ENCODE peak calls at places on chromosome 6, in ten cellular contexts. X is psoas muscle; J is nephron progenitor cell; D is prostate gland; B is neural crest cell; O is CD8-positive, alpha-beta T cell; H is upper lobe of right lung; C is left ventricle myocardium inferior; G is gastrocnemius medialis; P is endothelial cell. A is an unnamed sample.
A peak's percentile ranks its signal among the peaks of the same experiment; 100 is the strongest.

GRCh38 chr6:29995346-29995777 is 53.0 kb downstream of the HLA-A start:
- DNase-seq in X (no peak), O (no peak), H (no peak), P (no peak), C (no peak), G (no peak), D (no peak), B (no peak), J (no peak), A (no peak)

GRCh38 chr6:39403304-39403703 is 80.8 kb upstream of the KCNK16 start:
- DNase-seq in D (no peak), H (no peak), X (no peak), B (no peak), G (no peak), O (no peak), J (no peak), C (no peak), P (no peak), A (no peak)

GRCh38 chr6:40334496-40334895 is 252.7 kb downstream of the LRFN2 start:
- DNase-seq in J (no peak), B (no peak), D (no peak), P (no peak), C (no peak), X (no peak), O (no peak), H (no peak), G (no peak), A (no peak)

GRCh38 chr6:125163811-125164210 is 10.2 kb downstream of the TPD52L1 start:
- DNase-seq in B (no peak), H (no peak), P (no peak), C (no peak), D (no peak), X (no peak), O (no peak), G (no peak), J (no peak), A (no peak)

GRCh38 chr6:30683137-30683979 is 3.1 kb downstream of the PPP1R18 start:
- DNase-seq in P (no peak), C (peak; percentile 37), D (no peak), H (no peak), B (no peak), O (no peak), X (peak; percentile 57), G (no peak), J (peak; percentile 9), A (no peak)

GRCh38 chr6:17885079-17885478 is 102.4 kb downstream of the KIF13A start:
- DNase-seq in J (no peak), C (no peak), G (no peak), O (no peak), B (no peak), X (no peak), D (no peak), H (no peak), P (no peak), A (no peak)

GRCh38 chr6:50187212-50188055 is 137.7 kb upstream of the DEFB112 start:
- DNase-seq in B (no peak), G (no peak), C (no peak), H (no peak), D (no peak), J (no peak), X (no peak), P (no peak), O (no peak), A (no peak)

GRCh38 chr6:8375916-8376315 is 59.4 kb downstream of the SLC35B3 start:
- DNase-seq in B (no peak), G (no peak), X (no peak), P (no peak), C (no peak), H (no peak), D (no peak), J (no peak), O (no peak), A (no peak)

DNA sequence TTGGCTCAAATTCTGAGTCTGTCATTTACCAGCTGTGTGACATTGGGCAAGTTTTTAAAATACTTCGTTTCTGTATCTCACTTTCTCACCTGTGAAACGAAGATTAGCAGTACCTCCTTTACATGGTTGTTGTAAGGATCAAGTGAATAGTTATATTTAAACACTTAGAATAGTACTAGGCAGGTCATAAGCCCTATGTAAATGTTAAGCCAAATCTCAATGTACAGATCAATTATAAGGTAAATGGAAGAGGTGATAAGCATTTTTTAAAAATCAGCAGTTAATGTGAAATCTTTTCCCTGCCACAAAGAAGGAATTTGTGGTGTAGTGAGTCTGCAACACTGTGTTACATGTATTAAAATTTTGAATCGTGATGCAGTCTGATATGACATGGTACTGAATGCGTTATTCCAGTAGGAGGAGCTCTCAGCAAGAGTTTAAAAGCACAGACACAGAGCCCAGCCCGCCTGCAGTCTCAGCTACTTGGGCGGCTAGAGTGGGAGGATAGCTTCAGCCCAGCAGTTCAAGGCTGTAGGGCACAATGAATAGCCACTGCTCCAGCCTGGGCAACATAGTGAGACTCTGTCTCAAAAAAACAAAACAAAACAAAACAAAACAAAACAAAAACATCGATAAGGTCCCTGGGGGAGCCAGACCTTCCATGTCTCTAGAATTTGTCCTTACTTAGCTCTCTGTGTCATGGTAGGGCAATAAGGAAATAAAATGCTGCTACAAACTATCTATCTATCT is 46.0 kb downstream of the GTF2H5 start:
- DNase-seq in P (peak; percentile 55), B (peak; percentile 46), D (peak; percentile 51), X (peak; percentile 67), C (peak; percentile 47), J (peak; percentile 43), G (peak; percentile 16), H (peak; percentile 82), O (peak; percentile 48), A (no peak)
- TF ChIP-seq CTCF in P (peak; percentile 47), B (peak; percentile 78), D (peak; percentile 70), X (peak; percentile 70), C (peak; percentile 77), J (peak; percentile 52), G (peak; percentile 69), H (peak; percentile 77), O (peak; percentile 84), A (peak; percentile 81)

GRCh38 chr6:137623293-137623692 is 129.1 kb upstream of the OLIG3 start:
- DNase-seq in O (no peak), B (no peak), X (no peak), G (no peak), C (no peak), P (no peak), H (no peak), J (no peak), D (no peak), A (no peak)

GRCh38 chr6:137631323-137631722 is 137.1 kb upstream of the OLIG3 start:
- DNase-seq in J (no peak), G (no peak), H (no peak), P (no peak), C (no peak), D (no peak), B (no peak), O (no peak), X (no peak), A (no peak)

GRCh38 chr6:137630666-137631065 is 136.5 kb upstream of the OLIG3 start:
- DNase-seq in P (no peak), J (no peak), X (no peak), O (no peak), H (no peak), C (no peak), D (no peak), B (no peak), G (no peak), A (no peak)

GRCh38 chr6:137625100-137625661 is 131.0 kb upstream of the OLIG3 start:
- DNase-seq in C (no peak), B (no peak), P (no peak), J (no peak), D (no peak), O (no peak), X (no peak), G (no peak), H (no peak), A (no peak)

DNA sequence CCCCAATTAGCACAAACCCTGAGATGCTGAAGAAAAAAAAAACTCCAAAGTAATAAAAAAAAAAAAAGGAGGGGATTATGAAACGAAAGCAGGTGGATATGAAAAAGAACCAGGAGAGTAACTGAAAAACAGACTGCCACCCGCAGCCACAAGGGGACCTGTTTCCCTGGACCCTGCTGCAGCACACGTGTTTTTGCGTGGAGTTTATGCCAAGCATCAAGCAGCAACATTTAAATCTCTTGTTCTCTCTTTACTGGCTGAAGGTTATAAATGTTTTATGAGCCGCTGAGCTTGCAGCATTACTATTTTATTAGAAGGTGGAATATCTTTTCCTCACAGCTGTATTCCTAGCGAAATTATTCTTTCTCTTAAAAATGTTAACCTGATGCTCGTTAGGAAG is 131.6 kb upstream of the OLIG3 start:
- DNase-seq in X (no peak), P (no peak), D (no peak), J (no peak), H (no peak), C (no peak), O (no peak), G (no peak), B (no peak), A (no peak)
- TF ChIP-seq CTCF in X (no peak), P (no peak), D (peak; percentile 21), J (peak; percentile 9), H (no peak), C (no peak), O (no peak), G (no peak), B (no peak), A (peak; percentile 46)

GRCh38 chr6:163435013-163435412 is 20.5 kb downstream of the QKI start:
- DNase-seq in H (no peak), B (no peak), D (no peak), X (no peak), C (no peak), G (no peak), J (no peak), O (no peak), P (no peak), A (no peak)

GRCh38 chr6:163429858-163430448 is 15.4 kb downstream of the QKI start:
- DNase-seq in B (no peak), X (no peak), G (no peak), H (no peak), J (no peak), C (no peak), O (no peak), P (no peak), D (no peak), A (no peak)

GRCh38 chr6:163428373-163428772 is 13.9 kb downstream of the QKI start:
- DNase-seq in C (no peak), B (no peak), O (no peak), H (no peak), D (no peak), X (no peak), J (no peak), G (no peak), P (no peak), A (no peak)

GRCh38 chr6:163436843-163437242 is 22.3 kb downstream of the QKI start:
- DNase-seq in G (no peak), P (no peak), O (no peak), H (no peak), J (no peak), C (no peak), D (no peak), B (no peak), X (no peak), A (no peak)

DNA sequence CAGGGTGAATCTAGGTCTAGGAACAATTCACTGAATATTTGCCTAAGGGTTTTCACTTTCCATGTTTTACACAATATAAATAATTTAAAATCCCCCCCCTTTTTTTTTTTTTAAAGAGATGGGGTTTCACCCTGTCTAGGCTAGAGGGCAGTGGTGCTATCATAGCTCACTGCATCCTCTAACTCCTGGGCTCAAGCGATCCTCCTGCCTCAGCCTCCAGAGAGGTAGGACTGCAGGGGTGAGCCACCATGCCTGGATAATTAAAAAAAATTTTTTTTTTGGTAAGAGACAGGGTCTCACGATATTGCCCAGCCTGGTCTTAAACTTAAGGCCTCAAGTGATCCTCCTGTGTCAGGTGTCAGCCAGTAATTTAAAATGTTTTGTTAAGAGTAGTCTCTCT is 17.8 kb downstream of the QKI start:
- DNase-seq in O (no peak), D (no peak), C (no peak), J (no peak), H (no peak), P (no peak), G (no peak), X (no peak), B (no peak), A (no peak)
- TF ChIP-seq CTCF in O (no peak), D (no peak), C (no peak), J (no peak), H (peak; percentile 5), P (no peak), G (no peak), X (no peak), B (no peak), A (peak; percentile 24)

GRCh38 chr6:155378724-155379123 is 64.4 kb upstream of the TFB1M start:
- DNase-seq in J (no peak), B (no peak), G (no peak), H (no peak), O (no peak), P (no peak), X (no peak), C (no peak), D (no peak), A (no peak)
- TF ChIP-seq CTCF in J (no peak), B (no peak), G (no peak), H (no peak), O (no peak), P (no peak), X (no peak), C (no peak), D (no peak), A (no peak)